ENCODE peak calls at places on chromosome 17, in five cellular contexts. L, M, P, Q and I are unnamed samples.
A peak's percentile ranks its signal among the peaks of the same experiment; 100 is the strongest.

GRCh38 chr17:78925662-78926555 is 722 bp upstream of the TIMP2 start:
- DNase-seq in M (no peak), Q (no peak), L (no peak), P (peak; percentile 81), I (no peak)

GRCh38 chr17:31147507-31148202 is 52.9 kb downstream of the NF1 start:
- DNase-seq in Q (peak; percentile 30), P (no peak), L (no peak), M (no peak), I (no peak)

GRCh38 chr17:8072727-8073461 is 14.6 kb downstream of the ALOX12B start:
- DNase-seq in Q (no peak), M (no peak), L (no peak), P (peak; percentile 54), I (no peak)

GRCh38 chr17:64938925-64939474 is 19.7 kb upstream of the LRRC37A3 start:
- DNase-seq in L (no peak), Q (peak; percentile 88), M (no peak), P (peak; percentile 62), I (no peak)

GRCh38 chr17:21278304-21279197 is 6.0 kb upstream of the MAP2K3 start:
- DNase-seq in L (no peak), M (no peak), P (no peak), Q (no peak), I (no peak)

GRCh38 chr17:59840329-59840907 is 52.3 kb downstream of the TUBD1 start:
- DNase-seq in Q (no peak), L (no peak), P (no peak), M (no peak), I (no peak)

GRCh38 chr17:65023791-65024190 is 32.7 kb downstream of the GNA13 start:
- DNase-seq in L (no peak), Q (no peak), P (no peak), M (no peak), I (no peak)

GRCh38 chr17:37555386-37555785 is 53.8 kb downstream of the SYNRG start:
- DNase-seq in P (no peak), M (no peak), L (no peak), Q (no peak), I (no peak)

GRCh38 chr17:27349540-27350021 is 55.7 kb downstream of the WSB1 start:
- DNase-seq in Q (no peak), P (no peak), L (peak; percentile 68), M (no peak), I (no peak)

GRCh38 chr17:74801896-74802295 is 25.8 kb upstream of the NAT9 start:
- DNase-seq in Q (no peak), L (no peak), M (no peak), P (no peak), I (no peak)

GRCh38 chr17:14078027-14078426 is 8.7 kb downstream of the COX10 start:
- DNase-seq in L (no peak), P (no peak), Q (no peak), M (no peak), I (no peak)

GRCh38 chr17:35799942-35800341 is 4.5 kb upstream of the MMP28 start:
- DNase-seq in L (no peak), Q (no peak), P (peak; percentile 82), M (no peak), I (peak; percentile 82)

GRCh38 chr17:7650509-7651096 is at the start of gene ATP1B2:
- DNase-seq in M (no peak), L (no peak), P (peak; percentile 95), Q (peak; percentile 97), I (peak; percentile 68)

GRCh38 chr17:65057520-65058075 is 1.1 kb upstream of the GNA13 start:
- DNase-seq in Q (no peak), L (no peak), M (no peak), P (no peak), I (no peak)

GRCh38 chr17:47230864-47231263 is 21.7 kb downstream of the MYL4 start:
- DNase-seq in L (no peak), M (peak; percentile 24), Q (no peak), P (no peak), I (no peak)

GRCh38 chr17:74833501-74834361 is 26.0 kb downstream of the GRIN2C start:
- DNase-seq in Q (no peak), L (no peak), M (no peak), P (peak; percentile 74), I (no peak)

GRCh38 chr17:21573961-21574610 is 118.2 kb upstream of the KCNJ18 start:
- DNase-seq in L (no peak), P (peak; percentile 81), M (no peak), Q (peak; percentile 11), I (no peak)

GRCh38 chr17:42182927-42183734 is 2.1 kb downstream of the HCRT start:
- DNase-seq in P (no peak), L (no peak), Q (peak; percentile 75), M (no peak), I (no peak)

GRCh38 chr17:42408076-42408475 is 15.0 kb downstream of the CAVIN1 start:
- DNase-seq in Q (peak; percentile 62), L (no peak), P (no peak), M (no peak), I (no peak)

GRCh38 chr17:4994081-4994595 is 3.2 kb downstream of the INCA1 start:
- DNase-seq in M (no peak), Q (no peak), P (no peak), L (no peak), I (no peak)

GRCh38 chr17:77049440-77049839 is 91.3 kb upstream of the SEC14L1 start:
- DNase-seq in M (no peak), P (no peak), L (peak; percentile 24), Q (no peak), I (peak; percentile 48)

GRCh38 chr17:30552994-30553565 is 75.9 kb downstream of the GOSR1 start:
- DNase-seq in P (no peak), Q (no peak), L (no peak), M (no peak), I (no peak)

GRCh38 chr17:79147791-79148506 is 73.3 kb downstream of the ENGASE start:
- DNase-seq in Q (peak; percentile 9), M (no peak), P (no peak), L (no peak), I (no peak)

GRCh38 chr17:61551255-61551742 is 39.7 kb downstream of the NACA2 start:
- DNase-seq in M (no peak), Q (peak; percentile 20), P (peak; percentile 75), L (peak; percentile 59), I (peak; percentile 63)

GRCh38 chr17:75370288-75370687 is 35.2 kb downstream of the GRB2 start:
- DNase-seq in M (no peak), P (no peak), L (no peak), Q (no peak), I (no peak)

GRCh38 chr17:1267471-1267947 is 2.7 kb upstream of the BHLHA9 start:
- DNase-seq in L (no peak), P (peak; percentile 28), M (no peak), Q (peak; percentile 17), I (no peak)

GRCh38 chr17:16941643-16942042 is 30.3 kb downstream of the TNFRSF13B start:
- DNase-seq in P (no peak), M (no peak), Q (no peak), L (no peak), I (no peak)

GRCh38 chr17:65487161-65487560 is 74.3 kb downstream of the AXIN2 start:
- DNase-seq in L (no peak), M (no peak), Q (no peak), P (no peak), I (no peak)

GRCh38 chr17:77470800-77471733 is 330.3 kb downstream of the SEC14L1 start:
- DNase-seq in P (peak; percentile 89), Q (peak; percentile 83), L (peak; percentile 28), M (no peak), I (no peak)

GRCh38 chr17:21239680-21240374 is 13.4 kb downstream of the NATD1 start:
- DNase-seq in Q (peak; percentile 44), M (no peak), P (peak; percentile 74), L (no peak), I (peak; percentile 38)

GRCh38 chr17:14042411-14042810 is 26.9 kb upstream of the COX10 start:
- DNase-seq in M (no peak), Q (no peak), P (no peak), L (no peak), I (no peak)

GRCh38 chr17:79785900-79786810 is 8.2 kb downstream of the CBX2 start:
- DNase-seq in P (no peak), M (no peak), L (no peak), Q (no peak), I (no peak)

GRCh38 chr17:48590603-48591161 is 641 bp upstream of the HOXB3 start:
- DNase-seq in Q (no peak), M (no peak), L (no peak), P (no peak), I (no peak)

GRCh38 chr17:45574376-45574775 is 83.9 kb upstream of the PLEKHM1 start:
- DNase-seq in Q (no peak), P (no peak), M (no peak), L (no peak), I (no peak)

GRCh38 chr17:79914813-79915740 is 75.8 kb upstream of the CBX4 start:
- DNase-seq in Q (no peak), P (no peak), L (no peak), M (no peak), I (no peak)

DNA sequence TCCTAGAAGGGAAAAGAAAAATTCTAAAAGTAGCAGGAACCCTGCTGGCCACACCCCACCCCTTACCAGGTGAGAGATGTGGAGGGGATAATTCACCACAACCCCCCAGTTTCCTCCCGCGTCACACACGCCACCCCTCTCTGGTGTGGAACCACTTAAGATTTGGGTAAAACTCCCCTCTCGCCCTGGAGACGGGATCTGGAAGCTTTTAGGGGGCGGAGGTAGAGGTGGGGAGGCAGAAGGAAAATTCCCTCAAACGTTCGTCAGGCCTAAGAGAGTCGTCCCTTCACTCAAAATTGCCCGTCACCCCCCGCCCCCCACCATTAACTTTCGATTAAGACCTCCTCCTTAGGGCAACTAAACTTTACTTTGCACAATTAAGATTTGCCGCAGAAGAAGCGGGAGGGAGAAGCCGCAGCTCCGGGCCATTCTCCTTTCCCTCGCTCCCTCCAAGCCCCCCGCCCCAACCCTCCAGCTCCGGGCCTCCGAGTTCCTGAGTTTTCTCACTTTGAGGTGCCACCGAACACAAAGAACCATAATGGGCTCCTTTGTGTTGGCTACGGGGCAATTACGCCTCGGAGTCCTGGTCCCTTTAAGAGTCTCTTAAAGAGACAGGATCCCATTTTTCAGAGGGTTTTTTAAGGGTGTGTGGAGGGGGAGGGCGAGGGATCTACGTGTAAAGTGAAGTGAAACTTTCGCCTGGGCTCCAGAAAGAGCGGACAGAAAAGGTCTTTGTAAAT is 1.0 kb upstream of the FZD2 start:
- DNase-seq in P (peak; percentile 67), L (peak; percentile 19), M (peak; percentile 30), Q (peak; percentile 66), I (peak; percentile 84)
- TF ChIP-seq JUND in P (no peak), L (no peak), M (no peak), Q (no peak), I (no peak)

DNA sequence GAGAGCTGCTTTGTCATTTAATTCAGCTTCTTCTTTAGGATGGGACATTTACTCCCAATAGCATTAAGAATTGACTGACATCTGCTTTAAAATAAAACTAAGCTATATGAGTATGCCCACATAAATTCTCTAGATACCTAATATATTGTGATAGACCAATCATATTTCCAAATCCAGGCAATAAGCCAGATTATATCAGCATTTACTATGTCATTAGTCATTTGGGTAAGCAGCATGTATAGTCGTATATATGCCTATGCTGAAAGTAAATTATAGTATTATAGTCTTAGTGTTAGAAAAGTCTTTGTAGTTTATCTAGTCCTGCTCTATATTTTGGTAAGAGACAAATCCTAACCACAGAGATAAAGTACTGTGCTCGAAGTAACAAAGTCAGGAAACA is 958.1 kb downstream of the KCNJ2 start:
- DNase-seq in M (no peak), P (no peak), L (no peak), Q (no peak), I (no peak)
- TF ChIP-seq JUND in M (no peak), P (no peak), L (no peak), Q (no peak), I (no peak)

GRCh38 chr17:40412880-40413279 is 4.8 kb downstream of the TOP2A start:
- DNase-seq in M (no peak), P (no peak), L (no peak), Q (no peak), I (no peak)
- TF ChIP-seq JUND in M (no peak), P (no peak), L (no peak), Q (no peak), I (no peak)

GRCh38 chr17:18140648-18141047 is 32.1 kb downstream of the MYO15A start:
- DNase-seq in M (no peak), L (no peak), P (no peak), Q (no peak), I (no peak)
- TF ChIP-seq JUND in M (no peak), L (no peak), P (no peak), Q (no peak), I (no peak)